ENCODE peak calls at places on chromosomes 11 and 22, in four cellular contexts. One of them, this sample, is unnamed.

GRCh38 chr22:19742160-19743066 is 18.2 kb upstream of the TBX1 start:
- DNase-seq in T-helper 1 cell: no peak
- DNase-seq in hypothalamus: no peak
- DNase-seq in Peyer's patch: no peak
- DNase-seq in this sample: no peak

GRCh38 chr11:118000067-118000849 is 14.1 kb downstream of the IL10RA start:
- DNase-seq in T-helper 1 cell: no peak
- DNase-seq in hypothalamus: no peak
- DNase-seq in Peyer's patch: no peak
- DNase-seq in this sample: no peak

GRCh38 chr11:122189259-122189658 is 73.2 kb upstream of the BLID start:
- DNase-seq in T-helper 1 cell: no peak
- DNase-seq in hypothalamus: no peak
- DNase-seq in Peyer's patch: no peak
- DNase-seq in this sample: no peak

GRCh38 chr11:17906436-17906835 is 106.4 kb downstream of the SERGEF start:
- DNase-seq in T-helper 1 cell: no peak
- DNase-seq in hypothalamus: no peak
- DNase-seq in Peyer's patch: no peak
- DNase-seq in this sample: peak; percentile 85

GRCh38 chr22:21985214-21985613 is 2.6 kb upstream of the TOP3B start:
- DNase-seq in T-helper 1 cell: no peak
- DNase-seq in hypothalamus: no peak
- DNase-seq in Peyer's patch: no peak
- DNase-seq in this sample: no peak

GRCh38 chr11:104163100-104164027 is 583 bp downstream of the PDGFD start:
- DNase-seq in T-helper 1 cell: no peak
- DNase-seq in hypothalamus: no peak
- DNase-seq in Peyer's patch: peak; percentile 16
- DNase-seq in this sample: peak; percentile 66

GRCh38 chr11:134139873-134140331 is 71.0 kb downstream of the JAM3 start:
- DNase-seq in T-helper 1 cell: no peak
- DNase-seq in hypothalamus: peak; percentile 28
- DNase-seq in Peyer's patch: peak; percentile 40
- DNase-seq in this sample: peak; percentile 65

GRCh38 chr11:18046116-18046777 is at the start of gene TPH1:
- DNase-seq in T-helper 1 cell: no peak
- DNase-seq in hypothalamus: no peak
- DNase-seq in Peyer's patch: no peak
- DNase-seq in this sample: peak; percentile 76

GRCh38 chr11:42770444-42771065 is 541.2 kb upstream of the API5 start:
- DNase-seq in T-helper 1 cell: no peak
- DNase-seq in hypothalamus: no peak
- DNase-seq in Peyer's patch: no peak
- DNase-seq in this sample: peak; percentile 31

GRCh38 chr22:45208993-45209838 is 31.5 kb downstream of the KIAA0930 start:
- DNase-seq in T-helper 1 cell: no peak
- DNase-seq in hypothalamus: peak; percentile 82
- DNase-seq in Peyer's patch: no peak
- DNase-seq in this sample: peak; percentile 66

GRCh38 chr11:100918551-100919500 is 210.8 kb downstream of the PGR start:
- DNase-seq in T-helper 1 cell: no peak
- DNase-seq in hypothalamus: no peak
- DNase-seq in Peyer's patch: no peak
- DNase-seq in this sample: no peak

GRCh38 chr11:2888266-2888968 is 2.8 kb upstream of the CDKN1C start:
- DNase-seq in T-helper 1 cell: peak; percentile 66
- DNase-seq in hypothalamus: peak; percentile 69
- DNase-seq in Peyer's patch: peak; percentile 89
- DNase-seq in this sample: peak; percentile 90

GRCh38 chr11:95245038-95245437 is 14.0 kb upstream of the SESN3 start:
- DNase-seq in T-helper 1 cell: no peak
- DNase-seq in hypothalamus: no peak
- DNase-seq in Peyer's patch: no peak
- DNase-seq in this sample: no peak

GRCh38 chr11:3855808-3856491 is 486 bp downstream of the STIM1 start:
- DNase-seq in T-helper 1 cell: peak; percentile 17
- DNase-seq in hypothalamus: no peak
- DNase-seq in Peyer's patch: peak; percentile 59
- DNase-seq in this sample: peak; percentile 55

GRCh38 chr11:95531116-95531515 is 258.5 kb downstream of the FAM76B start:
- DNase-seq in T-helper 1 cell: no peak
- DNase-seq in hypothalamus: no peak
- DNase-seq in Peyer's patch: no peak
- DNase-seq in this sample: no peak

GRCh38 chr11:11416502-11416901 is 63.5 kb upstream of the CSNK2A3 start:
- DNase-seq in T-helper 1 cell: no peak
- DNase-seq in hypothalamus: no peak
- DNase-seq in Peyer's patch: no peak
- DNase-seq in this sample: no peak

GRCh38 chr11:86245369-86246292 is 1.1 kb downstream of the EED start:
- DNase-seq in T-helper 1 cell: no peak
- DNase-seq in hypothalamus: no peak
- DNase-seq in Peyer's patch: no peak
- DNase-seq in this sample: peak; percentile 38

GRCh38 chr11:12303431-12304149 is 73.8 kb upstream of the PARVA start:
- DNase-seq in T-helper 1 cell: no peak
- DNase-seq in hypothalamus: no peak
- DNase-seq in Peyer's patch: no peak
- DNase-seq in this sample: no peak

GRCh38 chr22:39299829-39300178 is 19.6 kb downstream of the RPL3 start:
- DNase-seq in T-helper 1 cell: no peak
- DNase-seq in hypothalamus: no peak
- DNase-seq in Peyer's patch: peak; percentile 39
- DNase-seq in this sample: no peak

GRCh38 chr22:40634119-40634903 is 2.2 kb downstream of the MRTFA start:
- DNase-seq in T-helper 1 cell: no peak
- DNase-seq in hypothalamus: no peak
- DNase-seq in Peyer's patch: no peak
- DNase-seq in this sample: no peak

GRCh38 chr22:49735411-49736311 is 92.0 kb downstream of the BRD1 start:
- DNase-seq in T-helper 1 cell: no peak
- DNase-seq in hypothalamus: no peak
- DNase-seq in Peyer's patch: no peak
- DNase-seq in this sample: peak; percentile 65

GRCh38 chr22:34992672-34993071 is 73.3 kb upstream of the ISX start:
- DNase-seq in T-helper 1 cell: no peak
- DNase-seq in hypothalamus: no peak
- DNase-seq in Peyer's patch: no peak
- DNase-seq in this sample: no peak

GRCh38 chr11:15624701-15625100 is 510.0 kb downstream of the INSC start:
- DNase-seq in T-helper 1 cell: no peak
- DNase-seq in hypothalamus: no peak
- DNase-seq in Peyer's patch: no peak
- DNase-seq in this sample: no peak

GRCh38 chr11:39570526-39570925 is 1888.9 kb downstream of the LRRC4C start:
- DNase-seq in T-helper 1 cell: no peak
- DNase-seq in hypothalamus: no peak
- DNase-seq in Peyer's patch: no peak
- DNase-seq in this sample: no peak

GRCh38 chr11:46335858-46336600 is 11.2 kb upstream of the DGKZ start:
- DNase-seq in T-helper 1 cell: no peak
- DNase-seq in hypothalamus: no peak
- DNase-seq in Peyer's patch: no peak
- DNase-seq in this sample: no peak

GRCh38 chr11:64000026-64000739 is 13.9 kb downstream of the OTUB1 start:
- DNase-seq in T-helper 1 cell: peak; percentile 60
- DNase-seq in hypothalamus: peak; percentile 18
- DNase-seq in Peyer's patch: peak; percentile 59
- DNase-seq in this sample: peak; percentile 78

GRCh38 chr11:72864692-72865655 is 50.8 kb downstream of the ATG16L2 start:
- DNase-seq in T-helper 1 cell: no peak
- DNase-seq in hypothalamus: no peak
- DNase-seq in Peyer's patch: no peak
- DNase-seq in this sample: no peak

GRCh38 chr22:31550871-31551370 is 54.6 kb downstream of the SFI1 start:
- DNase-seq in T-helper 1 cell: no peak
- DNase-seq in hypothalamus: no peak
- DNase-seq in Peyer's patch: no peak
- DNase-seq in this sample: no peak

GRCh38 chr22:44698531-44699421 is 3.2 kb upstream of the PRR5 start:
- DNase-seq in T-helper 1 cell: no peak
- DNase-seq in hypothalamus: no peak
- DNase-seq in Peyer's patch: no peak
- DNase-seq in this sample: peak; percentile 75

This sample was measured in H9.